ENCODE peak calls at places on chromosome X, in eight cellular contexts. One of them, this sample, is unnamed. For H3K9me3, the result is how much of the 10 kb centered on the place peaks cover.

GRCh38 chrX:43835557-43835956 is 46.7 kb downstream of the MAOB start:
- DNase-seq in GM23248: no peak
- DNase-seq in stomach: no peak
- DNase-seq in hepatocyte: no peak
- DNase-seq in heart right ventricle: no peak
- DNase-seq in CD8-positive, alpha-beta memory T cell: no peak
- DNase-seq in fibroblast of lung: no peak
- DNase-seq in PC-3: no peak
- DNase-seq in this sample: no peak

GRCh38 chrX:66717926-66718325 is 79.0 kb upstream of the EDA2R start:
- DNase-seq in GM23248: peak
- DNase-seq in heart right ventricle: no peak
- DNase-seq in CD8-positive, alpha-beta memory T cell: no peak
- DNase-seq in fibroblast of lung: no peak
- DNase-seq in hepatocyte: no peak
- DNase-seq in PC-3: no peak
- DNase-seq in stomach: no peak
- DNase-seq in this sample: no peak

GRCh38 chrX:47321386-47321785 is 49.0 kb upstream of the ZNF157 start:
- DNase-seq in CD8-positive, alpha-beta memory T cell: no peak
- DNase-seq in fibroblast of lung: peak
- DNase-seq in stomach: no peak
- DNase-seq in heart right ventricle: peak
- DNase-seq in hepatocyte: peak
- DNase-seq in PC-3: no peak
- DNase-seq in GM23248: peak
- DNase-seq in this sample: no peak

GRCh38 chrX:15158736-15159406 is 111.0 kb downstream of the ASB9 start:
- DNase-seq in hepatocyte: no peak
- DNase-seq in CD8-positive, alpha-beta memory T cell: no peak
- DNase-seq in stomach: no peak
- DNase-seq in PC-3: peak
- DNase-seq in fibroblast of lung: no peak
- DNase-seq in heart right ventricle: no peak
- DNase-seq in GM23248: peak
- DNase-seq in this sample: no peak

GRCh38 chrX:24475480-24475879 is 10.4 kb downstream of the PDK3 start:
- DNase-seq in stomach: no peak
- DNase-seq in fibroblast of lung: no peak
- DNase-seq in heart right ventricle: no peak
- DNase-seq in PC-3: no peak
- DNase-seq in GM23248: no peak
- DNase-seq in hepatocyte: no peak
- DNase-seq in CD8-positive, alpha-beta memory T cell: no peak
- DNase-seq in this sample: peak

GRCh38 chrX:134396174-134396573 is 63.8 kb upstream of the HPRT1 start:
- DNase-seq in CD8-positive, alpha-beta memory T cell: no peak
- DNase-seq in fibroblast of lung: no peak
- DNase-seq in stomach: no peak
- DNase-seq in GM23248: peak
- DNase-seq in hepatocyte: no peak
- DNase-seq in heart right ventricle: no peak
- DNase-seq in PC-3: peak
- DNase-seq in this sample: no peak

GRCh38 chrX:42943051-42943450 is 165.1 kb upstream of the PPP1R2C start:
- DNase-seq in GM23248: no peak
- DNase-seq in PC-3: no peak
- DNase-seq in stomach: no peak
- DNase-seq in CD8-positive, alpha-beta memory T cell: no peak
- DNase-seq in hepatocyte: no peak
- DNase-seq in heart right ventricle: no peak
- DNase-seq in fibroblast of lung: no peak
- DNase-seq in this sample: no peak

GRCh38 chrX:45807572-45808425 is 607.1 kb upstream of the DIPK2B start:
- DNase-seq in CD8-positive, alpha-beta memory T cell: no peak
- DNase-seq in stomach: no peak
- DNase-seq in hepatocyte: peak
- DNase-seq in GM23248: peak
- DNase-seq in fibroblast of lung: peak
- DNase-seq in PC-3: no peak
- DNase-seq in heart right ventricle: no peak
- DNase-seq in this sample: no peak

GRCh38 chrX:24231169-24231568 is 81.6 kb downstream of the ZFX start:
- DNase-seq in fibroblast of lung: peak
- DNase-seq in CD8-positive, alpha-beta memory T cell: no peak
- DNase-seq in stomach: no peak
- DNase-seq in GM23248: peak
- DNase-seq in hepatocyte: peak
- DNase-seq in PC-3: peak
- DNase-seq in heart right ventricle: no peak
- DNase-seq in this sample: no peak

GRCh38 chrX:119228506-119229290 is 7.4 kb upstream of the PGRMC1 start:
- DNase-seq in CD8-positive, alpha-beta memory T cell: no peak
- DNase-seq in fibroblast of lung: peak
- DNase-seq in GM23248: peak
- DNase-seq in PC-3: peak
- DNase-seq in heart right ventricle: no peak
- DNase-seq in hepatocyte: peak
- DNase-seq in stomach: no peak
- DNase-seq in this sample: no peak

GRCh38 chrX:153032397-153033118 is 23.7 kb upstream of the PNMA3 start:
- DNase-seq in fibroblast of lung: peak
- DNase-seq in hepatocyte: peak
- DNase-seq in CD8-positive, alpha-beta memory T cell: peak
- DNase-seq in PC-3: peak
- DNase-seq in stomach: peak
- DNase-seq in heart right ventricle: peak
- DNase-seq in GM23248: peak
- DNase-seq in this sample: peak

GRCh38 chrX:100980608-100981497 is 11.3 kb downstream of the ARL13A start:
- DNase-seq in stomach: peak
- DNase-seq in heart right ventricle: peak
- DNase-seq in hepatocyte: no peak
- DNase-seq in fibroblast of lung: peak
- DNase-seq in PC-3: peak
- DNase-seq in GM23248: peak
- DNase-seq in CD8-positive, alpha-beta memory T cell: no peak
- DNase-seq in this sample: peak

GRCh38 chrX:151359931-151360871 is 36.8 kb upstream of the VMA21 start:
- DNase-seq in heart right ventricle: peak
- DNase-seq in GM23248: peak
- DNase-seq in hepatocyte: peak
- DNase-seq in stomach: peak
- DNase-seq in CD8-positive, alpha-beta memory T cell: peak
- DNase-seq in PC-3: peak
- DNase-seq in fibroblast of lung: no peak
- DNase-seq in this sample: peak

GRCh38 chrX:49166914-49167739 is 4.6 kb downstream of the MAGIX start:
- DNase-seq in heart right ventricle: peak
- DNase-seq in fibroblast of lung: peak
- DNase-seq in hepatocyte: peak
- DNase-seq in CD8-positive, alpha-beta memory T cell: peak
- DNase-seq in GM23248: peak
- DNase-seq in PC-3: peak
- DNase-seq in stomach: peak
- DNase-seq in this sample: no peak

GRCh38 chrX:65677954-65678469 is 10.6 kb downstream of the MSN start:
- DNase-seq in GM23248: peak
- DNase-seq in hepatocyte: peak
- DNase-seq in CD8-positive, alpha-beta memory T cell: no peak
- DNase-seq in stomach: no peak
- DNase-seq in fibroblast of lung: peak
- DNase-seq in PC-3: peak
- DNase-seq in heart right ventricle: no peak
- DNase-seq in this sample: no peak

GRCh38 chrX:18649498-18649951 is 22.4 kb downstream of the RS1 start:
- DNase-seq in PC-3: no peak
- DNase-seq in GM23248: no peak
- DNase-seq in heart right ventricle: no peak
- DNase-seq in CD8-positive, alpha-beta memory T cell: no peak
- DNase-seq in stomach: no peak
- DNase-seq in fibroblast of lung: no peak
- DNase-seq in hepatocyte: peak
- DNase-seq in this sample: peak

GRCh38 chrX:110938977-110939732 is 143.5 kb upstream of the CHRDL1 start:
- DNase-seq in CD8-positive, alpha-beta memory T cell: no peak
- DNase-seq in GM23248: no peak
- DNase-seq in fibroblast of lung: no peak
- DNase-seq in PC-3: no peak
- DNase-seq in stomach: no peak
- DNase-seq in hepatocyte: no peak
- DNase-seq in heart right ventricle: no peak
- DNase-seq in this sample: no peak

GRCh38 chrX:18557879-18558278 is 114.0 kb downstream of the RS1 start:
- DNase-seq in fibroblast of lung: no peak
- DNase-seq in CD8-positive, alpha-beta memory T cell: no peak
- DNase-seq in GM23248: no peak
- DNase-seq in hepatocyte: no peak
- DNase-seq in PC-3: no peak
- DNase-seq in stomach: no peak
- DNase-seq in heart right ventricle: no peak
- DNase-seq in this sample: no peak

GRCh38 chrX:154437971-154438893 is 1.3 kb downstream of the GDI1 start:
- DNase-seq in PC-3: no peak
- DNase-seq in stomach: no peak
- DNase-seq in GM23248: peak
- DNase-seq in hepatocyte: no peak
- DNase-seq in CD8-positive, alpha-beta memory T cell: no peak
- DNase-seq in heart right ventricle: no peak
- DNase-seq in fibroblast of lung: no peak
- DNase-seq in this sample: no peak

GRCh38 chrX:154439841-154440240 is 2.9 kb downstream of the GDI1 start:
- DNase-seq in fibroblast of lung: no peak
- DNase-seq in GM23248: no peak
- DNase-seq in CD8-positive, alpha-beta memory T cell: no peak
- DNase-seq in PC-3: no peak
- DNase-seq in heart right ventricle: no peak
- DNase-seq in stomach: no peak
- DNase-seq in hepatocyte: no peak
- DNase-seq in this sample: no peak

GRCh38 chrX:154441984-154442707 is 1.8 kb upstream of the FAM50A start:
- DNase-seq in stomach: peak
- DNase-seq in PC-3: peak
- DNase-seq in CD8-positive, alpha-beta memory T cell: no peak
- DNase-seq in GM23248: no peak
- DNase-seq in hepatocyte: no peak
- DNase-seq in fibroblast of lung: no peak
- DNase-seq in heart right ventricle: no peak
- DNase-seq in this sample: no peak

GRCh38 chrX:154441564-154441963 is 2.4 kb upstream of the FAM50A start:
- DNase-seq in hepatocyte: no peak
- DNase-seq in fibroblast of lung: no peak
- DNase-seq in PC-3: no peak
- DNase-seq in CD8-positive, alpha-beta memory T cell: peak
- DNase-seq in heart right ventricle: no peak
- DNase-seq in GM23248: no peak
- DNase-seq in stomach: no peak
- DNase-seq in this sample: no peak

DNA sequence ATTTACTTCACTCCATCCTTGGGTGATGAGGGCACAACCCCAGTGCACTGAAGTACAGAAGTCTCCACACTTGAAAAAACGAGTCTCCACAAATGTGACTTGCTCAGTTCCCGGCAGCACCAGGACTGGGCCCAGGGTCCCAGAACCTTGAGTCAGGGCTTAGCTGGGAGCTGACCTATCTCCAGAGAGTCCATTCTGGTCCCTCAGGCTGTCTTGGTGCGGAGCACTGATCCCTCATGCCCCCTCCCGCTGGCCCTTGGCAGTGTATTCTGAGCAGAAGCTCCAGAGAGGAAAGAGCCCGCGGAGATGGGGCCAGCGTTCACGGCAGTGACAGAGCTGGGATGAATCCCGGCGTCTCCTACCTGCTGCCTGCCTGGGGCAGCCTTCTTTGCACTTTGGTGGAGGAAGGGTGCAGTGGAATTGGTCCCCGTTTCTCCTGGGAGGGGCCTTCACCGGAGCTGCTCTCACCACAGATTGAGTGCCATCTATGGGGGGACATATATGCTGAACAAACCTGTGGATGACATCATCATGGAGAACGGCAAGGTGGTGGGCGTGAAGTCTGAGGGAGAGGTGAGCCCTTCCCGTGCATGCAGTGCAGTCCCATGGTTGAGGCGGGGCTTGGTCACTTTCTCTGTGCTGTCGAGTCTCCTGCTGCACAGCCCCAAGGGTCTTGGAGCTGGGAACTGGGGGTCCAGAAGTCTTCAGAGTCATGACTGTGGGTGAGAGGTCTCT is 3.2 kb upstream of the FAM50A start:
- DNase-seq in heart right ventricle: no peak
- DNase-seq in CD8-positive, alpha-beta memory T cell: no peak
- DNase-seq in GM23248: no peak
- DNase-seq in stomach: no peak
- DNase-seq in hepatocyte: no peak
- DNase-seq in PC-3: no peak
- DNase-seq in fibroblast of lung: no peak
- DNase-seq in this sample: no peak
- H3K27ac ChIP-seq in heart right ventricle: no peak
- H3K27ac ChIP-seq in CD8-positive, alpha-beta memory T cell: no peak
- H3K27ac ChIP-seq in GM23248: no peak
- H3K27ac ChIP-seq in stomach: no peak
- H3K27ac ChIP-seq in hepatocyte: no peak
- H3K27ac ChIP-seq in PC-3: no peak
- H3K27ac ChIP-seq in fibroblast of lung: no peak
- H3K27ac ChIP-seq in this sample: no peak

GRCh38 chrX:40149286-40150175 is 51.8 kb upstream of the BCOR start:
- DNase-seq in CD8-positive, alpha-beta memory T cell: no peak
- DNase-seq in fibroblast of lung: no peak
- DNase-seq in PC-3: no peak
- DNase-seq in heart right ventricle: no peak
- DNase-seq in GM23248: no peak
- DNase-seq in stomach: no peak
- DNase-seq in hepatocyte: no peak
- DNase-seq in this sample: no peak
- H3K9me3 ChIP-seq in CD8-positive, alpha-beta memory T cell: under half
- H3K9me3 ChIP-seq in fibroblast of lung: under half
- H3K9me3 ChIP-seq in PC-3: under half
- H3K9me3 ChIP-seq in heart right ventricle: under half
- H3K9me3 ChIP-seq in GM23248: under half
- H3K9me3 ChIP-seq in stomach: under half
- H3K9me3 ChIP-seq in hepatocyte: under half
- H3K9me3 ChIP-seq in this sample: under half

GRCh38 chrX:9516635-9517034 is 51.8 kb downstream of the TBL1X start:
- DNase-seq in hepatocyte: no peak
- DNase-seq in CD8-positive, alpha-beta memory T cell: no peak
- DNase-seq in fibroblast of lung: no peak
- DNase-seq in heart right ventricle: no peak
- DNase-seq in GM23248: no peak
- DNase-seq in PC-3: no peak
- DNase-seq in stomach: no peak
- DNase-seq in this sample: no peak
- H3K27ac ChIP-seq in hepatocyte: no peak
- H3K27ac ChIP-seq in CD8-positive, alpha-beta memory T cell: no peak
- H3K27ac ChIP-seq in fibroblast of lung: no peak
- H3K27ac ChIP-seq in heart right ventricle: no peak
- H3K27ac ChIP-seq in GM23248: no peak
- H3K27ac ChIP-seq in PC-3: no peak
- H3K27ac ChIP-seq in stomach: no peak
- H3K27ac ChIP-seq in this sample: no peak

DNA sequence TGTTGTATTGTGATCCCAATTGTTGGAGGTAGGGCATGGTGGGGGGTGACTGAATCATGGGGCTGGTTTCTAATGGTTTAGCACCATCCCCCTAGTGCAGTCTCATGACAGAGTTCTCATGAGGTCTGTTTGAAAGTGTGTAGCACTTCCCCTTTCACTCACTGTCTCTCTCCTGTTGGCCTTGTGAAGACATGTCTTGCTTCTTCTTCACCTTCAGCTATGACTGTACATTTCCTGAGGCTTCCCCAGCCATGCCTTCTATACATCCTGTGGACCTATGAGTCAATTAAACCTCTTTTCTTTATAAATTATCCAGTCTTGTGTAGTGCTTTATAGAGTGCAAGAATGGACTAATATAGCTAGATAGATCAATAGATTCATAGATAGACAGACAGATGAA is 230.0 kb downstream of the MAGEE1 start:
- DNase-seq in hepatocyte: no peak
- DNase-seq in PC-3: no peak
- DNase-seq in CD8-positive, alpha-beta memory T cell: no peak
- DNase-seq in stomach: no peak
- DNase-seq in GM23248: no peak
- DNase-seq in fibroblast of lung: no peak
- DNase-seq in heart right ventricle: no peak
- DNase-seq in this sample: no peak
- H3K9me3 ChIP-seq in hepatocyte: under half
- H3K9me3 ChIP-seq in PC-3: under half
- H3K9me3 ChIP-seq in CD8-positive, alpha-beta memory T cell: under half
- H3K9me3 ChIP-seq in stomach: under half
- H3K9me3 ChIP-seq in GM23248: under half
- H3K9me3 ChIP-seq in fibroblast of lung: under half
- H3K9me3 ChIP-seq in heart right ventricle: under half
- H3K9me3 ChIP-seq in this sample: under half

This sample was measured in SJCRH30.